ENCODE peak calls at places on chromosomes 7 and 10, in six cellular contexts. S is SW480, M is GM12891, P is NCI-H2081, Y is upper lobe of right lung, A is lower lobe of right lung. Q is an unnamed sample.

GRCh38 chr10:46553238-46554049 is 3.0 kb downstream of the GPRIN2 start:
- DNase-seq in M (peak; percentile 19), P (no peak), S (no peak), A (peak; percentile 43), Y (peak; percentile 67), Q (peak; percentile 2)

GRCh38 chr7:13949450-13949849 is 40.0 kb downstream of the ETV1 start:
- DNase-seq in Y (no peak), A (no peak), S (no peak), P (peak; percentile 95), M (no peak), Q (no peak)

GRCh38 chr7:135743907-135744789 is 4.5 kb downstream of the FAM180A start:
- DNase-seq in S (no peak), P (no peak), M (no peak), A (no peak), Y (no peak), Q (no peak)

GRCh38 chr7:8015095-8015745 is 46.6 kb downstream of the GLCCI1 start:
- DNase-seq in A (no peak), P (no peak), M (no peak), S (no peak), Y (no peak), Q (no peak)

GRCh38 chr7:12648704-12649261 is 38.6 kb upstream of the ARL4A start:
- DNase-seq in A (no peak), P (no peak), Y (no peak), M (no peak), S (no peak), Q (no peak)

GRCh38 chr7:47782792-47783191 is 165.5 kb downstream of the PKD1L1 start:
- DNase-seq in Y (no peak), P (no peak), A (no peak), M (no peak), S (no peak), Q (no peak)

GRCh38 chr10:113227045-113227444 is 277.0 kb downstream of the TCF7L2 start:
- DNase-seq in Y (no peak), A (no peak), P (no peak), S (no peak), M (no peak), Q (peak; percentile 29)

GRCh38 chr10:45491061-45491460 is 117.0 kb downstream of the ALOX5 start:
- DNase-seq in Y (no peak), A (no peak), P (no peak), S (no peak), M (no peak), Q (no peak)

GRCh38 chr7:115274-115911 is 77.0 kb upstream of the FAM20C start:
- DNase-seq in Y (peak; percentile 76), A (no peak), P (no peak), S (no peak), M (no peak), Q (no peak)

GRCh38 chr7:30225863-30226361 is 58.5 kb upstream of the ZNRF2 start:
- DNase-seq in A (peak; percentile 84), Y (peak; percentile 87), M (no peak), S (peak; percentile 93), P (peak; percentile 86), Q (peak; percentile 43)

GRCh38 chr10:128035557-128035973 is 90.7 kb downstream of the MKI67 start:
- DNase-seq in Y (peak; percentile 71), S (no peak), A (peak; percentile 72), M (peak; percentile 54), P (no peak), Q (peak; percentile 65)

GRCh38 chr7:73740771-73741170 is 2.2 kb upstream of the ABHD11 start:
- DNase-seq in M (no peak), A (no peak), S (peak; percentile 59), P (no peak), Y (no peak), Q (no peak)

GRCh38 chr7:12674861-12675260 is 12.6 kb upstream of the ARL4A start:
- DNase-seq in P (peak; percentile 55), Y (no peak), A (no peak), S (peak; percentile 39), M (no peak), Q (peak; percentile 19)

GRCh38 chr10:88178758-88179157 is 315.3 kb downstream of the PTEN start:
- DNase-seq in S (no peak), A (no peak), M (no peak), Y (no peak), P (no peak), Q (no peak)

GRCh38 chr10:110336111-110336721 is 31.5 kb upstream of the SMNDC1 start:
- DNase-seq in P (no peak), Y (no peak), M (no peak), S (no peak), A (no peak), Q (no peak)

GRCh38 chr7:92835851-92836488 is 403 bp downstream of the CDK6 start:
- DNase-seq in Y (peak; percentile 67), M (peak; percentile 9), P (no peak), S (peak; percentile 68), A (peak; percentile 49), Q (no peak)

GRCh38 chr10:103645141-103646054 is 151.9 kb downstream of the NEURL1 start:
- DNase-seq in A (peak; percentile 78), M (no peak), P (no peak), S (peak; percentile 50), Y (peak; percentile 75), Q (no peak)

GRCh38 chr10:6128591-6129383 is 40.0 kb downstream of the RBM17 start:
- DNase-seq in M (no peak), S (no peak), Y (no peak), P (no peak), A (no peak), Q (no peak)

GRCh38 chr10:3825244-3825643 is 40.2 kb upstream of the KLF6 start:
- DNase-seq in Y (no peak), A (no peak), M (no peak), P (no peak), S (no peak), Q (no peak)

GRCh38 chr10:6918305-6918704 is 338.2 kb upstream of the PRKCQ start:
- DNase-seq in A (peak; percentile 65), M (no peak), S (no peak), Y (peak; percentile 73), P (no peak), Q (peak; percentile 74)

GRCh38 chr10:88851706-88852105 is at the start of gene ANKRD22:
- DNase-seq in M (no peak), Y (no peak), P (no peak), S (peak; percentile 44), A (peak; percentile 51), Q (no peak)

GRCh38 chr7:82050134-82050533 is 280.3 kb upstream of the HGF start:
- DNase-seq in Y (no peak), A (no peak), M (no peak), S (peak; percentile 94), P (peak; percentile 58), Q (no peak)

GRCh38 chr10:33666686-33667480 is 332.4 kb upstream of the NRP1 start:
- DNase-seq in Y (no peak), M (no peak), S (no peak), P (no peak), A (no peak), Q (no peak)

Q was measured in stimulated activated effector memory CD8-positive, alpha-beta T cell treated with anti-CD3 and anti-CD28 coated beads, Interleukin-12 subunit alpha, Interleukin-12 subunit beta, amount 100 ng/mL, for 72 hours.